ENCODE peak calls at places on chromosome 12, in ten cellular contexts. P is gastrocnemius medialis, V is NB4, I is lower leg skin, W is A549, N is transverse colon, A is stomach, H is GM12878, Q is tibial nerve, M is body of pancreas. J is an unnamed sample.

GRCh38 chr12:109192358-109192757 is 76.0 kb downstream of the ACACB start:
- DNase-seq in P (peak), V (no peak), I (peak), W (peak), N (no peak), A (no peak), H (no peak), Q (no peak), M (no peak), J (peak)

GRCh38 chr12:120858306-120859088 is 45.7 kb downstream of the SPPL3 start:
- DNase-seq in P (no peak), V (no peak), I (no peak), W (no peak), N (no peak), A (no peak), H (no peak), Q (no peak), M (no peak), J (no peak)

GRCh38 chr12:109307051-109307450 is 2.0 kb downstream of the FOXN4 start:
- DNase-seq in P (no peak), V (peak), I (peak), W (no peak), N (no peak), A (no peak), H (no peak), Q (no peak), M (no peak), J (no peak)

GRCh38 chr12:100391856-100392255 is 35.0 kb downstream of the SLC17A8 start:
- DNase-seq in P (no peak), V (no peak), I (no peak), W (no peak), N (peak), A (peak), H (no peak), Q (no peak), M (peak), J (no peak)

GRCh38 chr12:110088936-110089335 is 35.2 kb upstream of the IFT81 start:
- DNase-seq in P (no peak), V (peak), I (no peak), W (no peak), N (no peak), A (no peak), H (no peak), Q (no peak), M (no peak), J (no peak)

GRCh38 chr12:132284618-132285310 is 44.6 kb downstream of the GALNT9 start:
- DNase-seq in P (no peak), V (no peak), I (no peak), W (peak), N (no peak), A (no peak), H (no peak), Q (no peak), M (no peak), J (peak)

GRCh38 chr12:104569348-104570173 is 112.8 kb downstream of the CHST11 start:
- DNase-seq in P (no peak), V (peak), I (no peak), W (no peak), N (peak), A (peak), H (peak), Q (no peak), M (no peak), J (no peak)

GRCh38 chr12:13211859-13212664 is 15.5 kb downstream of the EMP1 start:
- DNase-seq in P (no peak), V (peak), I (no peak), W (peak), N (peak), A (peak), H (no peak), Q (peak), M (peak), J (no peak)

GRCh38 chr12:94973202-94973601 is 30.3 kb downstream of the NDUFA12 start:
- DNase-seq in P (no peak), V (no peak), I (no peak), W (no peak), N (no peak), A (no peak), H (no peak), Q (no peak), M (no peak), J (no peak)
- TF ChIP-seq POLR2A in P (no peak), V (no peak), I (no peak), W (no peak), N (no peak), A (no peak), H (no peak), Q (no peak), M (no peak), J (no peak)

GRCh38 chr12:122276242-122276641 is 9.9 kb upstream of the VPS33A start:
- DNase-seq in P (no peak), V (peak), I (no peak), W (no peak), N (no peak), A (no peak), H (no peak), Q (no peak), M (no peak), J (no peak)

DNA sequence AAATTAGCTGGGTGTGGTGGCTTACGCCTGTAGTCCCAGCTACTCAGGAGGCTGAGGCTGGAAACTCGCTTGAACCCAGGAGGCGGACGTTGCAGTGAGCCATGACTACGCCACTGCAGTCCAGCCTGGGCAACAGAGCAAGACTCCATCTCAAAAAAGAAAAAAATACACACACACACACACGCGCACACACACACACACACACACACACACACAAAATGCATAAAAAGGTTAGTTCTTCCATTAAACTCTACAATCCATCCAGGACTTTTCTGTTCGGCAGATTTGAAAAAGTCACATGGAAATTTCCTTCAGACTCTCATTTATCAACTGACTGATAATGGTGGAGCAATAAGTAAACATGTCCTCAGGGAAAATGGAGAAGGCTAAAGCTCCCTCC is 9.2 kb upstream of the VPS33A start:
- DNase-seq in P (no peak), V (no peak), I (no peak), W (no peak), N (no peak), A (no peak), H (no peak), Q (no peak), M (no peak), J (no peak)
- TF ChIP-seq POLR2A in P (no peak), V (no peak), I (no peak), W (no peak), N (no peak), A (no peak), H (no peak), Q (no peak), M (no peak), J (no peak)

GRCh38 chr12:74538491-74539258 is 1.0 kb downstream of the ATXN7L3B start:
- DNase-seq in P (no peak), V (peak), I (no peak), W (no peak), N (no peak), A (no peak), H (no peak), Q (no peak), M (no peak), J (no peak)

GRCh38 chr12:74539261-74539660 is 1.6 kb downstream of the ATXN7L3B start:
- DNase-seq in P (no peak), V (no peak), I (no peak), W (no peak), N (no peak), A (no peak), H (no peak), Q (no peak), M (no peak), J (no peak)

GRCh38 chr12:74537126-74537706 is 419 bp upstream of the ATXN7L3B start:
- DNase-seq in P (no peak), V (peak), I (no peak), W (peak), N (no peak), A (no peak), H (peak), Q (no peak), M (no peak), J (peak)

GRCh38 chr12:74539765-74540526 is 2.3 kb downstream of the ATXN7L3B start:
- DNase-seq in P (no peak), V (peak), I (no peak), W (no peak), N (no peak), A (no peak), H (no peak), Q (no peak), M (no peak), J (no peak)

DNA sequence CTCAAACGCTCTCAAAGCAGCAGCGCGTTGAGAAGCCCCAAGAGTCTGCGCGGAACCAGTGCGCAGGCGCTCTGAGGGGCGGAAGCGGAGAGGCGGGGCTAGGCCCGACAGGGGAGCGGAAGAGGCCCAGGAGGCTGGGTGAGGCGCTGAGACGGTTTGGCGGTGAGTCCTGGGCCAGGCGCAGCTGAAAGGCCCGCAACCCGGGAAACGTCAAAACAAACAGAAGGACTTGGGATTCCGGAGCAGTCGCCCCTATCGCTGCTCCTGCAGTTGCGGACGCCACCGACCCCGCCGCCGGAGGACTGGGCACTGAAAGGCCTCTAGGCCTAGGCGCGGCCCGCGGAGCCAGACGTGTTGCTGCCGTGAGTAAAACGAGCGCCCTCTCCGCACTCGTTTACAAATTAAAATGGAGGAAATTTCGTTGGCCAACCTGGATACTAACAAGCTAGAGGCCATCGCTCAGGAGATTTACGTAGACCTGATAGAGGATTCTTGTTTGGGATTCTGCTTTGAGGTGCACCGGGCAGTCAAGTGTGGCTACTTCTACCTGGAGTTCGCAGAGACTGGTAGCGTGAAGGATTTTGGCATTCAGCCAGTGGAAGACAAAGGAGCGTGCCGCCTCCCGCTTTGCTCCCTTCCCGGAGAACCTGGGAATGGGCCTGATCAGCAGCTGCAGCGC is at the start of gene ATXN7L3B:
- DNase-seq in P (peak), V (peak), I (peak), W (peak), N (peak), A (peak), H (peak), Q (peak), M (peak), J (peak)
- TF ChIP-seq POLR2A in P (peak), V (peak), I (peak), W (peak), N (peak), A (peak), H (peak), Q (peak), M (peak), J (peak)

DNA sequence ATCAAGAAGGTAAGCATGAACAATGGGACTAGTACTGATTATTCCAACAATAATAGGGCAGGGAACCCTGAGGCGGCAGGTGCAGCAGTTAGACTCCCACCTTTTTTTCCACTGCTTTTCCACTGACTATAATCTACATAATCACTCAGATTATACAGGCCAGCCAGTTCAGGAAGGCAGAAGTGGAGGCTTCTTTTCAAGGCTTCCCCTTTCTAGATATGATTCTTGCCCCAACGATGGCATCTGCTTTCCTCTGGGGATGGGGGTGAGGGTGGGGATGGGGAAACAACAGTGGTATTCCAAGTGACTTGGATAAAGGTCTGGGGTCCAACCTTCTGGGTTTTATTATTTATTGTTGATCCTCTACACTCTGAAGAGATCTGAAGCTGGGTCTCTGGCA is 331 bp downstream of the NCKAP1L start:
- DNase-seq in P (no peak), V (no peak), I (no peak), W (no peak), N (no peak), A (no peak), H (no peak), Q (no peak), M (no peak), J (no peak)
- TF ChIP-seq POLR2A in P (no peak), V (no peak), I (no peak), W (no peak), N (no peak), A (no peak), H (no peak), Q (no peak), M (no peak), J (no peak)

GRCh38 chr12:31959051-31959700 is at the start of gene RESF1:
- DNase-seq in P (peak), V (peak), I (peak), W (peak), N (peak), A (peak), H (peak), Q (peak), M (peak), J (peak)
- TF ChIP-seq POLR2A in P (peak), V (peak), I (no peak), W (peak), N (peak), A (no peak), H (peak), Q (peak), M (peak), J (peak)

DNA sequence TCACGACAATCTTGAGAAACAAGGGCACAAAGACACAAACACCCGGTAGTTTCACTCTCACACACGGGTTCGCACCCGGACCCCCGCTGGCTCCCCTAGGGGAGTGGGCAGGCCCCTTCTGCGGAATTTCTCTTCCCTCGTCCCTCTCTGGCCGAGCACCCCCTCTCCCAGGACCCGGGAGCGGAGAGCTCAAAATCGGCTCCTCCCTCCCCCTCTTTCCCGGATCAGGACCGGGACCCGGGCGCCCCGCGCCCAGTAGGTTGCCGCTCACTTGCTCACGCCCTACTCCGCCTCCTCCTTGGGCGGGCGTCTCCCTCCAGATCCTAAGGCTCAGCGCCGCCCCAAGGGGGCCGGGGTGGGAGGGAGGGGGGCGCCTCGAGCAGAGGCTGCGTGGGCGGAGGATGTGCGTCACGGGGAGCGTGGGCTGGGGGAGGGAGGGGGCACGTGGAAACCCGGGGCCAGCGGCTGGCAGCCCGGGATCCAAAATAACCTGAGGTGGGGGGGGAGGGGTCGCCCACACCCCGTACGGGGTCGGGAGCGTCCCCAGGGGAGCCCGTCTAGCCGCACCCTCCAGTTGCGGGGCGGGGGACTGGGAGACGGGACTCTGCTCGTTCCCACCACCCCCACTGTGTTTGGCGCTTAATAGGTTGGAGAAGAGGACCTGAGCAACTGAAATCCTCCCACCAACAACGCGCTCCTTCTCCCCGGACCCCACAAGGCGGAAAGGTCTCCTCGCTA is 1.8 kb upstream of the NAB2 start:
- DNase-seq in P (peak), V (peak), I (peak), W (peak), N (peak), A (peak), H (no peak), Q (peak), M (peak), J (peak)
- TF ChIP-seq POLR2A in P (peak), V (no peak), I (no peak), W (peak), N (peak), A (peak), H (peak), Q (peak), M (peak), J (peak)

GRCh38 chr12:96240656-96241055 is 46.5 kb downstream of the ELK3 start:
- DNase-seq in P (no peak), V (no peak), I (peak), W (no peak), N (no peak), A (no peak), H (no peak), Q (no peak), M (no peak), J (no peak)
- TF ChIP-seq POLR2A in P (no peak), V (no peak), I (no peak), W (no peak), N (no peak), A (no peak), H (no peak), Q (no peak), M (no peak), J (no peak)

GRCh38 chr12:57845478-57846284 is 848 bp downstream of the CTDSP2 start:
- DNase-seq in P (peak), V (peak), I (peak), W (peak), N (peak), A (peak), H (no peak), Q (peak), M (peak), J (peak)
- TF ChIP-seq POLR2A in P (peak), V (peak), I (no peak), W (no peak), N (peak), A (no peak), H (peak), Q (peak), M (peak), J (peak)